ENCODE peak calls at places on chromosomes 13 and 19, in nine cellular contexts. T is GDM1; D is NCI-H2029; S is colonic mucosa; Q is hepatic stellate cell; R is MCF 10A; O is GM12891; V is CD8-positive, alpha-beta memory T cell; M is activated naive CD8-positive, alpha-beta T cell treated with anti-CD3 and anti-CD28 coated beads, Interleukin-2, amount 50 U/mL, for 16 hours. F is an unnamed sample.

GRCh38 chr13:43159007-43159406 is 135.6 kb downstream of the DNAJC15 start:
- DNase-seq in Q (no peak), V (no peak), R (peak), S (no peak), T (no peak), D (no peak), O (no peak), M (no peak), F (no peak)

GRCh38 chr19:44176590-44176989 is 11.7 kb downstream of the ZNF226 start:
- DNase-seq in R (no peak), T (no peak), M (no peak), Q (no peak), D (no peak), O (no peak), V (no peak), S (no peak), F (no peak)

GRCh38 chr19:35264281-35265125 is 4.3 kb upstream of the USF2 start:
- DNase-seq in M (no peak), T (no peak), O (no peak), Q (no peak), D (no peak), R (no peak), V (no peak), S (no peak), F (no peak)

GRCh38 chr13:76012091-76012721 is 376.1 kb downstream of the LMO7 start:
- DNase-seq in M (no peak), S (no peak), V (no peak), T (no peak), O (no peak), Q (no peak), D (no peak), R (no peak), F (no peak)

GRCh38 chr13:101811440-101811839 is 359.0 kb downstream of the ITGBL1 start:
- DNase-seq in R (no peak), V (no peak), O (no peak), D (no peak), S (no peak), M (no peak), Q (no peak), T (no peak), F (no peak)

GRCh38 chr19:46179076-46179740 is 31.2 kb downstream of the IGFL2 start:
- DNase-seq in S (no peak), Q (no peak), T (no peak), M (no peak), D (no peak), R (no peak), O (no peak), V (no peak), F (no peak)

GRCh38 chr19:47573076-47574026 is at the start of gene ZNF541:
- DNase-seq in D (no peak), V (peak), S (peak), R (no peak), M (peak), T (no peak), O (peak), Q (no peak), F (peak)

GRCh38 chr13:89763011-89763410 is 1584.5 kb upstream of the MIR17HG start:
- DNase-seq in V (no peak), M (no peak), R (peak), Q (no peak), T (no peak), O (no peak), D (no peak), S (no peak), F (no peak)

GRCh38 chr19:30662211-30662861 is 290.2 kb downstream of the ZNF536 start:
- DNase-seq in S (no peak), D (no peak), T (no peak), O (no peak), M (no peak), R (no peak), V (no peak), Q (no peak), F (no peak)

GRCh38 chr19:13979224-13979623 is 26.9 kb downstream of the RFX1 start:
- DNase-seq in O (no peak), T (peak), R (no peak), M (no peak), S (no peak), V (no peak), Q (no peak), D (no peak), F (no peak)

GRCh38 chr19:2578391-2578826 is 102.5 kb downstream of the GADD45B start:
- DNase-seq in Q (peak), O (no peak), T (no peak), D (no peak), S (peak), M (no peak), V (no peak), R (peak), F (no peak)

GRCh38 chr13:87094646-87095045 is 576.5 kb upstream of the SLITRK5 start:
- DNase-seq in M (no peak), Q (no peak), O (no peak), V (no peak), R (peak), S (no peak), D (no peak), T (no peak), F (no peak)

GRCh38 chr19:12841094-12841493 is 2.8 kb downstream of the MAST1 start:
- DNase-seq in V (no peak), T (no peak), Q (no peak), S (no peak), O (no peak), D (peak), M (no peak), R (no peak), F (no peak)

GRCh38 chr13:88248393-88248792 is 577.2 kb downstream of the SLITRK5 start:
- DNase-seq in R (no peak), Q (no peak), V (no peak), O (no peak), D (no peak), S (no peak), T (no peak), M (no peak), F (no peak)

GRCh38 chr13:40026174-40026585 is 370.7 kb downstream of the COG6 start:
- DNase-seq in M (peak), Q (no peak), S (no peak), V (peak), O (peak), T (no peak), R (peak), D (no peak), F (no peak)

GRCh38 chr19:40716031-40716654 is 543 bp downstream of the COQ8B start:
- DNase-seq in T (no peak), O (no peak), M (peak), D (no peak), R (peak), S (no peak), V (peak), Q (peak), F (no peak)

GRCh38 chr13:60612593-60612992 is 215.6 kb downstream of the TDRD3 start:
- DNase-seq in V (no peak), T (no peak), O (no peak), Q (no peak), R (no peak), M (no peak), S (no peak), D (no peak), F (no peak)

GRCh38 chr13:57969961-57970360 is 338.4 kb downstream of the PCDH17 start:
- DNase-seq in Q (no peak), T (no peak), M (no peak), D (no peak), V (no peak), O (no peak), S (no peak), R (no peak), F (no peak)

GRCh38 chr19:12995596-12996541 is 594 bp downstream of the NFIX start:
- DNase-seq in S (peak), Q (peak), M (no peak), T (no peak), V (no peak), D (no peak), O (peak), R (no peak), F (peak)

GRCh38 chr13:75452564-75452963 is 29.4 kb downstream of the TBC1D4 start:
- DNase-seq in T (no peak), V (no peak), M (no peak), O (no peak), S (no peak), D (no peak), R (peak), Q (no peak), F (no peak)

GRCh38 chr19:54435551-54436016 is 13.4 kb upstream of the LENG8 start:
- DNase-seq in S (no peak), Q (no peak), T (no peak), V (no peak), D (no peak), R (no peak), O (no peak), M (no peak), F (no peak)

GRCh38 chr13:40158218-40158617 is 502.8 kb downstream of the COG6 start:
- DNase-seq in M (no peak), S (no peak), R (no peak), T (no peak), D (no peak), Q (no peak), O (no peak), V (no peak), F (no peak)

GRCh38 chr13:19836472-19836871 is 27.0 kb downstream of the ZMYM5 start:
- DNase-seq in R (peak), Q (no peak), D (no peak), S (no peak), V (no peak), M (no peak), O (no peak), T (no peak), F (no peak)

GRCh38 chr19:18785179-18786124 is 5.7 kb downstream of the COMP start:
- DNase-seq in R (peak), S (peak), M (peak), Q (peak), O (peak), T (peak), D (peak), V (peak), F (no peak)

GRCh38 chr13:72097568-72097967 is 230.6 kb upstream of the DACH1 start:
- DNase-seq in S (no peak), D (no peak), R (peak), M (no peak), O (no peak), Q (no peak), V (no peak), T (no peak), F (no peak)

GRCh38 chr19:2042485-2043268 is 8.4 kb downstream of the MKNK2 start:
- DNase-seq in M (no peak), Q (no peak), R (peak), D (no peak), O (no peak), S (peak), V (peak), T (no peak), F (peak)

GRCh38 chr19:19213822-19214558 is 2.2 kb downstream of the NCAN start:
- DNase-seq in V (no peak), T (no peak), D (no peak), R (no peak), O (no peak), S (no peak), M (no peak), Q (no peak), F (no peak)

GRCh38 chr13:31322025-31322424 is 122.2 kb downstream of the B3GLCT start:
- DNase-seq in D (no peak), O (no peak), T (no peak), R (peak), Q (peak), M (no peak), V (no peak), S (no peak), F (no peak)

GRCh38 chr19:13086341-13086740 is 16.3 kb downstream of the LYL1 start:
- DNase-seq in D (no peak), V (no peak), T (no peak), Q (no peak), R (no peak), M (no peak), S (no peak), O (no peak), F (no peak)

GRCh38 chr13:20002766-20003165 is 44.2 kb downstream of the ZMYM2 start:
- DNase-seq in M (no peak), S (no peak), V (no peak), R (no peak), O (no peak), T (no peak), D (no peak), Q (no peak), F (no peak)

GRCh38 chr19:3142292-3142670 is 6.4 kb downstream of the GNA15 start:
- DNase-seq in M (no peak), Q (peak), R (peak), D (no peak), V (no peak), O (no peak), S (no peak), T (no peak), F (no peak)

GRCh38 chr19:29247912-29248311 is 35.0 kb upstream of the UQCRFS1 start:
- DNase-seq in R (no peak), D (no peak), M (no peak), V (no peak), Q (no peak), O (no peak), S (no peak), T (no peak), F (no peak)

GRCh38 chr13:112747256-112747655 is 57.4 kb downstream of the ATP11A start:
- DNase-seq in T (no peak), D (no peak), V (no peak), Q (no peak), M (no peak), R (no peak), O (no peak), S (no peak), F (no peak)

GRCh38 chr13:25225970-25226369 is 53.9 kb upstream of the AMER2 start:
- DNase-seq in M (no peak), R (no peak), V (no peak), Q (no peak), T (no peak), S (no peak), O (no peak), D (no peak), F (no peak)

GRCh38 chr13:66657165-66657895 is 572.8 kb downstream of the PCDH9 start:
- DNase-seq in M (no peak), Q (no peak), S (no peak), V (no peak), R (peak), T (no peak), D (peak), O (no peak), F (no peak)